ENCODE peak calls at places on chromosomes 7 and 10, in eight cellular contexts. P is neural progenitor cell, I is stomach, H is psoas muscle, D is mesothelial cell of epicardium, T is tibial nerve, Y is RWPE2, L is right atrium auricular region. F is an unnamed sample.

GRCh38 chr10:67697646-67698245 is 1.8 kb upstream of the CTNNA3 start:
- DNase-seq in T (no peak), I (no peak), P (peak; percentile 45), Y (no peak), D (no peak), H (no peak), L (no peak), F (peak; percentile 2)

GRCh38 chr7:17166824-17167379 is 131.6 kb upstream of the AHR start:
- DNase-seq in H (no peak), I (no peak), Y (no peak), L (no peak), T (no peak), P (no peak), D (no peak), F (no peak)

GRCh38 chr7:155764432-155764798 is 47.8 kb downstream of the SHH start:
- DNase-seq in H (no peak), Y (no peak), D (no peak), P (no peak), T (no peak), I (no peak), L (no peak), F (no peak)

GRCh38 chr7:142478479-142479220 is 220.8 kb upstream of the PRSS58 start:
- DNase-seq in I (no peak), L (no peak), Y (no peak), P (peak; percentile 33), T (no peak), D (no peak), H (no peak), F (no peak)

GRCh38 chr10:81179805-81180452 is 642.2 kb downstream of the SH2D4B start:
- DNase-seq in L (no peak), T (no peak), D (no peak), H (no peak), I (no peak), P (peak; percentile 59), Y (no peak), F (peak; percentile 1)

GRCh38 chr7:20449146-20449648 is 118.5 kb downstream of the ITGB8 start:
- DNase-seq in H (no peak), P (no peak), D (no peak), T (no peak), I (no peak), L (no peak), Y (no peak), F (no peak)

GRCh38 chr7:4157651-4158050 is 524.4 kb upstream of the FOXK1 start:
- DNase-seq in H (no peak), I (no peak), D (no peak), Y (no peak), T (no peak), P (no peak), L (no peak), F (no peak)

GRCh38 chr7:75866497-75867389 is 12.1 kb upstream of the RHBDD2 start:
- DNase-seq in L (peak; percentile 73), D (no peak), H (no peak), T (no peak), P (peak; percentile 85), I (peak; percentile 66), Y (no peak), F (peak; percentile 49)

GRCh38 chr7:31408120-31408729 is 67.7 kb upstream of the NEUROD6 start:
- DNase-seq in T (no peak), H (no peak), I (no peak), Y (no peak), L (no peak), P (no peak), D (no peak), F (no peak)

GRCh38 chr10:80152820-80153219 is 20.3 kb downstream of the PLAC9 start:
- DNase-seq in L (no peak), Y (no peak), T (no peak), P (no peak), D (no peak), H (no peak), I (no peak), F (no peak)

GRCh38 chr7:92244803-92245486 is 769 bp downstream of the KRIT1 start:
- DNase-seq in Y (no peak), I (no peak), D (no peak), P (no peak), H (no peak), L (no peak), T (no peak), F (no peak)

GRCh38 chr7:103640031-103640779 is 194.2 kb upstream of the SLC26A5 start:
- DNase-seq in L (no peak), Y (no peak), T (no peak), P (no peak), H (no peak), I (no peak), D (no peak), F (no peak)

GRCh38 chr10:29063806-29064644 is 224.8 kb upstream of the LYZL1 start:
- DNase-seq in D (no peak), H (no peak), Y (no peak), L (no peak), I (no peak), T (no peak), P (no peak), F (no peak)

GRCh38 chr10:110310741-110311140 is 6.0 kb upstream of the SMNDC1 start:
- DNase-seq in Y (no peak), I (no peak), P (no peak), L (no peak), D (no peak), T (no peak), H (no peak), F (no peak)

GRCh38 chr7:149869867-149870266 is 3.9 kb upstream of the ATP6V0E2 start:
- DNase-seq in T (no peak), L (no peak), D (no peak), I (no peak), Y (no peak), H (no peak), P (no peak), F (no peak)

GRCh38 chr10:3477683-3478082 is 305.1 kb upstream of the PITRM1 start:
- DNase-seq in I (no peak), L (no peak), T (no peak), D (no peak), H (no peak), Y (no peak), P (no peak), F (no peak)

GRCh38 chr7:40804477-40805215 is 669.8 kb downstream of the SUGCT start:
- DNase-seq in Y (no peak), H (no peak), L (no peak), P (no peak), D (no peak), T (no peak), I (no peak), F (no peak)

GRCh38 chr7:51198654-51199053 is 118.0 kb downstream of the COBL start:
- DNase-seq in D (no peak), Y (no peak), T (no peak), I (no peak), L (no peak), H (no peak), P (no peak), F (no peak)

GRCh38 chr7:69757990-69758430 is 159.7 kb downstream of the AUTS2 start:
- DNase-seq in Y (no peak), T (no peak), L (no peak), P (no peak), H (no peak), D (no peak), I (no peak), F (no peak)

DNA sequence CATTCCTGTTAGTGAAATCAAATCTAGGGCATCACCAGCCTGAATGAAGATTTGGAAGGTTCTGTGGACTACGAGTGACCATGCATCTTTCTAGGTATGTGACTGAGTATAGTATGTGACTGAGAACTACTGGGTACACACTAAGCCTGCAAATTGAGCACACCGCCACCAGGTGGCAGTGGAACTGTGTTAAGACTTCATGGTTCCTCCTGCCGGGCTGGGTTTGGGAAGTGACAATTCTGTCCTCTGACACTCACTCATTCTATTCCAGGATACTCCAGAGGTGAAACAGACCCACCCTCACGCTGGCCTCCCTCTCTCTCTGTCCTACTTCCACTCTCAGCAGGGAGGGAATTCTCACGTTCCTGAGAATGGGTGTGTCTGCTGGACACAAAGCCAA is 84.0 kb upstream of the TMEM248 start:
- DNase-seq in H (no peak), P (peak; percentile 76), T (no peak), I (peak; percentile 46), L (no peak), D (no peak), Y (no peak), F (peak; percentile 32)
- TF ChIP-seq CTCF in H (no peak), P (peak; percentile 65), T (no peak), I (no peak), L (no peak), D (peak; percentile 50), Y (peak; percentile 29), F (peak; percentile 64)

GRCh38 chr7:80449841-80450240 is 62.0 kb downstream of the GNAT3 start:
- DNase-seq in D (no peak), L (no peak), P (no peak), I (peak; percentile 43), T (no peak), H (no peak), Y (no peak), F (no peak)

GRCh38 chr7:80458822-80459725 is 52.8 kb downstream of the GNAT3 start:
- DNase-seq in H (no peak), L (no peak), D (no peak), P (no peak), Y (no peak), I (no peak), T (no peak), F (no peak)

GRCh38 chr7:80450621-80451308 is 61.1 kb downstream of the GNAT3 start:
- DNase-seq in I (no peak), Y (no peak), H (no peak), T (no peak), D (no peak), L (no peak), P (no peak), F (no peak)

GRCh38 chr7:80453699-80454340 is 58.0 kb downstream of the GNAT3 start:
- DNase-seq in D (no peak), Y (no peak), L (no peak), T (no peak), P (peak; percentile 21), I (no peak), H (no peak), F (no peak)
- TF ChIP-seq CTCF in D (peak; percentile 21), Y (peak; percentile 84), L (peak; percentile 59), T (peak; percentile 46), P (peak; percentile 65), I (no peak), H (peak; percentile 47), F (peak; percentile 69)

DNA sequence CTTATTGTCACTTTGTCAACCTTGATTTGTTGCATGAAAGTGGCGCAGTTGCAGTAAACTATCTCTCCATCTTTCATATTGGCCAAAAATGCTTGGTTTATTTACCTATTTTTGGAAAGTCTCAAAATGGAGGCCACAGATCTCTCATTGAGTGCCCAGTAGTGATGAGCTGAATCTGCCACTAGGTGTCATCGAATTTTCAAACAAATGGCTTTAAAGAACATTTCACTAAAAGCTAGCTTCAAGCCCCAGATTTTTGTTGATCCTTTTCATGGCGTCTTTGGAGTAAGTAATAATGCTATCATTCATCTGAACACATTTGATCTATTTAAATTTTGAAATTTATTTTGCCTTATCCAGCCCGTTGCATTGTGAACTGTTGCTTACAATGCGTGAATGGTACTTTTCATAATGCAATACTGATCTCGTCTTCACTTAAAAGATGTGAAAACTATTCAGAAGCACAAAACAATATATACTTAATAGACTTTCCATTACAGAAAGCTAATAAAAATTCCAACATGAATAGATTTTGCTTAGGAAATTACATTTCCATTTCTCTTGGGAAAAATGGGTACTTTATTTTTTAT is 236.2 kb downstream of the DNAJB9 start:
- DNase-seq in P (peak; percentile 55), D (no peak), Y (no peak), L (no peak), I (no peak), T (no peak), H (no peak), F (no peak)
- TF ChIP-seq CTCF in P (peak; percentile 77), D (peak; percentile 24), Y (peak; percentile 51), L (peak; percentile 56), I (no peak), T (no peak), H (peak; percentile 12), F (peak; percentile 70)

GRCh38 chr7:138835087-138835486 is 37.1 kb upstream of the ATP6V0A4 start:
- DNase-seq in Y (no peak), D (no peak), H (no peak), P (no peak), T (no peak), I (no peak), L (no peak), F (no peak)
- TF ChIP-seq CTCF in Y (no peak), D (no peak), H (no peak), P (no peak), T (no peak), I (no peak), L (no peak), F (no peak)

F was measured in neural crest cell.